ENCODE peak calls at places on chromosome 7, in nine cellular contexts. D, M, P, S, T, O, H, C and N are unnamed samples.

GRCh38 chr7:151053091-151053490 is 4.6 kb downstream of the CDK5 start:
- DNase-seq in D (no peak), M (no peak), P (no peak), S (no peak), T (no peak), O (no peak), H (no peak), C (no peak), N (no peak)

GRCh38 chr7:37081436-37081835 is 357.1 kb upstream of the AOAH start:
- DNase-seq in D (no peak), M (no peak), P (peak; percentile 61), S (peak; percentile 66), T (peak; percentile 32), O (peak; percentile 7), H (no peak), C (no peak), N (peak; percentile 64)

GRCh38 chr7:151686016-151686766 is 166.5 kb upstream of the RHEB start:
- DNase-seq in D (no peak), M (no peak), P (no peak), S (no peak), T (no peak), O (no peak), H (no peak), C (no peak), N (no peak)

GRCh38 chr7:131170440-131171105 is 157.1 kb upstream of the MKLN1 start:
- DNase-seq in D (peak; percentile 40), M (no peak), P (no peak), S (no peak), T (no peak), O (no peak), H (no peak), C (no peak), N (no peak)

GRCh38 chr7:155700847-155701246 is 56.4 kb downstream of the RBM33 start:
- DNase-seq in D (no peak), M (no peak), P (peak; percentile 54), S (no peak), T (peak; percentile 43), O (no peak), H (no peak), C (no peak), N (no peak)

GRCh38 chr7:124762611-124763143 is 2.9 kb downstream of the GPR37 start:
- DNase-seq in D (no peak), M (peak; percentile 35), P (peak; percentile 49), S (no peak), T (peak; percentile 66), O (no peak), H (no peak), C (no peak), N (no peak)

GRCh38 chr7:107958764-107959526 is 44.0 kb downstream of the LAMB1 start:
- DNase-seq in D (peak; percentile 78), M (no peak), P (no peak), S (no peak), T (no peak), O (peak; percentile 44), H (no peak), C (no peak), N (no peak)

GRCh38 chr7:77561354-77561753 is 24.3 kb downstream of the PTPN12 start:
- DNase-seq in D (no peak), M (no peak), P (no peak), S (no peak), T (no peak), O (no peak), H (no peak), C (no peak), N (no peak)

GRCh38 chr7:95608344-95609173 is 12.2 kb upstream of the PDK4 start:
- DNase-seq in D (peak; percentile 96), M (peak; percentile 70), P (peak; percentile 92), S (no peak), T (peak; percentile 96), O (peak; percentile 80), H (no peak), C (no peak), N (peak; percentile 83)

GRCh38 chr7:134792968-134793367 is 13.5 kb downstream of the CALD1 start:
- DNase-seq in D (peak; percentile 58), M (no peak), P (no peak), S (no peak), T (no peak), O (no peak), H (no peak), C (no peak), N (no peak)

GRCh38 chr7:74203157-74203556 is 6.6 kb upstream of the LAT2 start:
- DNase-seq in D (peak; percentile 58), M (no peak), P (peak; percentile 34), S (no peak), T (peak; percentile 48), O (peak; percentile 54), H (no peak), C (no peak), N (peak; percentile 17)

GRCh38 chr7:25028370-25028971 is 48.5 kb upstream of the OSBPL3 start:
- DNase-seq in D (peak; percentile 42), M (no peak), P (no peak), S (peak; percentile 50), T (no peak), O (peak; percentile 92), H (peak; percentile 4), C (no peak), N (peak; percentile 68)

GRCh38 chr7:149240637-149241036 is 1.2 kb downstream of the ZNF212 start:
- DNase-seq in D (no peak), M (no peak), P (no peak), S (no peak), T (no peak), O (no peak), H (no peak), C (no peak), N (no peak)

GRCh38 chr7:123209786-123210185 is 10.0 kb upstream of the SLC13A1 start:
- DNase-seq in D (no peak), M (no peak), P (no peak), S (no peak), T (peak; percentile 40), O (no peak), H (no peak), C (no peak), N (peak; percentile 13)

GRCh38 chr7:83111391-83111790 is 51.3 kb downstream of the PCLO start:
- DNase-seq in D (no peak), M (no peak), P (no peak), S (no peak), T (no peak), O (no peak), H (no peak), C (no peak), N (no peak)

GRCh38 chr7:38478404-38478803 is 152.8 kb downstream of the AMPH start:
- DNase-seq in D (peak; percentile 10), M (no peak), P (no peak), S (no peak), T (no peak), O (no peak), H (no peak), C (no peak), N (no peak)

GRCh38 chr7:43565786-43566185 is 17.1 kb upstream of the STK17A start:
- DNase-seq in D (no peak), M (no peak), P (no peak), S (no peak), T (no peak), O (no peak), H (no peak), C (no peak), N (no peak)

GRCh38 chr7:43847496-43847895 is 21.8 kb downstream of the MRPS24 start:
- DNase-seq in D (no peak), M (no peak), P (no peak), S (no peak), T (no peak), O (no peak), H (no peak), C (no peak), N (no peak)

GRCh38 chr7:70406419-70407189 is 725.3 kb upstream of the GALNT17 start:
- DNase-seq in D (peak; percentile 29), M (no peak), P (no peak), S (no peak), T (no peak), O (no peak), H (no peak), C (no peak), N (no peak)

GRCh38 chr7:156456503-156457115 is 184.0 kb upstream of the RNF32 start:
- DNase-seq in D (no peak), M (no peak), P (peak; percentile 16), S (no peak), T (peak; percentile 43), O (no peak), H (no peak), C (no peak), N (peak; percentile 19)

GRCh38 chr7:135602304-135602703 is 44.6 kb downstream of the NUP205 start:
- DNase-seq in D (peak; percentile 63), M (no peak), P (no peak), S (no peak), T (no peak), O (no peak), H (no peak), C (no peak), N (no peak)

GRCh38 chr7:97024209-97025129 is at the start of gene DLX5:
- DNase-seq in D (peak; percentile 86), M (no peak), P (no peak), S (peak; percentile 58), T (no peak), O (no peak), H (no peak), C (no peak), N (peak; percentile 17)

GRCh38 chr7:29839302-29839701 is 33.0 kb downstream of the WIPF3 start:
- DNase-seq in D (peak; percentile 43), M (no peak), P (peak; percentile 14), S (no peak), T (no peak), O (no peak), H (no peak), C (no peak), N (no peak)

GRCh38 chr7:68438016-68438415 is 1160.3 kb upstream of the AUTS2 start:
- DNase-seq in D (no peak), M (no peak), P (no peak), S (no peak), T (no peak), O (no peak), H (no peak), C (no peak), N (no peak)

GRCh38 chr7:20737840-20738448 is 48.7 kb downstream of the SP8 start:
- DNase-seq in D (no peak), M (no peak), P (no peak), S (no peak), T (no peak), O (no peak), H (no peak), C (no peak), N (no peak)

GRCh38 chr7:143025331-143025730 is 1.6 kb downstream of the OR9A2 start:
- DNase-seq in D (no peak), M (no peak), P (no peak), S (no peak), T (no peak), O (no peak), H (no peak), C (no peak), N (no peak)

GRCh38 chr7:157787275-157787701 is 450.5 kb downstream of the DNAJB6 start:
- DNase-seq in D (no peak), M (no peak), P (no peak), S (no peak), T (no peak), O (no peak), H (no peak), C (no peak), N (no peak)

GRCh38 chr7:111409714-111410422 is 152.4 kb downstream of the IMMP2L start:
- DNase-seq in D (peak; percentile 70), M (no peak), P (no peak), S (no peak), T (no peak), O (no peak), H (no peak), C (no peak), N (no peak)

GRCh38 chr7:133389727-133390126 is 136.8 kb downstream of the EXOC4 start:
- DNase-seq in D (no peak), M (no peak), P (no peak), S (no peak), T (no peak), O (no peak), H (no peak), C (no peak), N (no peak)

GRCh38 chr7:24318326-24318725 is 34.3 kb downstream of the NPY start:
- DNase-seq in D (no peak), M (no peak), P (no peak), S (no peak), T (no peak), O (peak; percentile 24), H (no peak), C (no peak), N (no peak)

GRCh38 chr7:3063016-3063753 is 19.5 kb upstream of the CARD11 start:
- DNase-seq in D (no peak), M (no peak), P (peak; percentile 18), S (peak; percentile 93), T (no peak), O (no peak), H (peak; percentile 62), C (peak; percentile 49), N (no peak)